ENCODE peak calls at places on chromosomes 16 and 17, in nine cellular contexts. R is body of pancreas, Q is mucosa of descending colon, W is GM13976, T is colonic mucosa, F is cardiac fibroblast, V is GM12878, E is heart left ventricle, A is retinal pigment epithelial cell. U is an unnamed sample.
A peak's percentile ranks its signal among the peaks of the same experiment; 100 is the strongest.

GRCh38 chr16:58491-59439 is 5.1 kb downstream of the SNRNP25 start:
- DNase-seq in R (no peak), Q (no peak), W (no peak), T (no peak), F (no peak), V (no peak), E (no peak), A (no peak), U (no peak)

GRCh38 chr16:23301251-23302044 is 654 bp upstream of the SCNN1B start:
- DNase-seq in R (no peak), Q (no peak), W (no peak), T (no peak), F (no peak), V (no peak), E (no peak), A (no peak), U (peak; percentile 5)

GRCh38 chr16:54287758-54288591 is 1.4 kb upstream of the IRX3 start:
- DNase-seq in R (no peak), Q (no peak), W (peak; percentile 33), T (no peak), F (no peak), V (no peak), E (no peak), A (no peak), U (peak; percentile 36)

GRCh38 chr16:30649725-30650368 is 913 bp upstream of the PRR14 start:
- DNase-seq in R (no peak), Q (no peak), W (no peak), T (no peak), F (no peak), V (no peak), E (no peak), A (no peak), U (no peak)

GRCh38 chr16:14132696-14133048 is 61.6 kb downstream of the MRTFB start:
- DNase-seq in R (no peak), Q (no peak), W (peak; percentile 24), T (no peak), F (no peak), V (no peak), E (no peak), A (no peak), U (peak; percentile 30)

GRCh38 chr17:78383725-78384471 is 5.4 kb downstream of the PGS1 start:
- DNase-seq in R (peak; percentile 60), Q (peak; percentile 54), W (no peak), T (peak; percentile 45), F (peak; percentile 99), V (peak; percentile 74), E (peak; percentile 89), A (peak; percentile 73), U (peak; percentile 67)

GRCh38 chr17:42002175-42002791 is 15.0 kb downstream of the DNAJC7 start:
- DNase-seq in R (no peak), Q (no peak), W (no peak), T (no peak), F (no peak), V (no peak), E (no peak), A (no peak), U (no peak)

GRCh38 chr17:60156746-60157145 is 7.0 kb downstream of the CA4 start:
- DNase-seq in R (no peak), Q (peak; percentile 6), W (no peak), T (no peak), F (no peak), V (no peak), E (no peak), A (no peak), U (no peak)

GRCh38 chr17:42178817-42179216 is 2.1 kb downstream of the KCNH4 start:
- DNase-seq in R (no peak), Q (no peak), W (peak; percentile 74), T (no peak), F (no peak), V (no peak), E (no peak), A (no peak), U (peak; percentile 75)

GRCh38 chr17:41763327-41763726 is 23.2 kb downstream of the JUP start:
- DNase-seq in R (no peak), Q (no peak), W (no peak), T (no peak), F (no peak), V (no peak), E (no peak), A (no peak), U (no peak)

GRCh38 chr17:27224526-27225315 is 69.2 kb upstream of the WSB1 start:
- DNase-seq in R (no peak), Q (no peak), W (no peak), T (no peak), F (no peak), V (no peak), E (no peak), A (no peak), U (no peak)

GRCh38 chr16:11078812-11079459 is 134.6 kb downstream of the CLEC16A start:
- DNase-seq in R (peak; percentile 35), Q (no peak), W (no peak), T (peak; percentile 72), F (peak; percentile 93), V (no peak), E (peak; percentile 32), A (no peak), U (no peak)

GRCh38 chr16:77043076-77043475 is 147.9 kb upstream of the MON1B start:
- DNase-seq in R (no peak), Q (no peak), W (no peak), T (no peak), F (peak; percentile 47), V (no peak), E (no peak), A (no peak), U (peak; percentile 25)
- TF ChIP-seq CTCF in R (peak; percentile 9), Q (no peak), W (no peak), T (no peak), F (peak; percentile 36), V (peak; percentile 35), E (no peak), A (peak; percentile 35), U (peak; percentile 25)

DNA sequence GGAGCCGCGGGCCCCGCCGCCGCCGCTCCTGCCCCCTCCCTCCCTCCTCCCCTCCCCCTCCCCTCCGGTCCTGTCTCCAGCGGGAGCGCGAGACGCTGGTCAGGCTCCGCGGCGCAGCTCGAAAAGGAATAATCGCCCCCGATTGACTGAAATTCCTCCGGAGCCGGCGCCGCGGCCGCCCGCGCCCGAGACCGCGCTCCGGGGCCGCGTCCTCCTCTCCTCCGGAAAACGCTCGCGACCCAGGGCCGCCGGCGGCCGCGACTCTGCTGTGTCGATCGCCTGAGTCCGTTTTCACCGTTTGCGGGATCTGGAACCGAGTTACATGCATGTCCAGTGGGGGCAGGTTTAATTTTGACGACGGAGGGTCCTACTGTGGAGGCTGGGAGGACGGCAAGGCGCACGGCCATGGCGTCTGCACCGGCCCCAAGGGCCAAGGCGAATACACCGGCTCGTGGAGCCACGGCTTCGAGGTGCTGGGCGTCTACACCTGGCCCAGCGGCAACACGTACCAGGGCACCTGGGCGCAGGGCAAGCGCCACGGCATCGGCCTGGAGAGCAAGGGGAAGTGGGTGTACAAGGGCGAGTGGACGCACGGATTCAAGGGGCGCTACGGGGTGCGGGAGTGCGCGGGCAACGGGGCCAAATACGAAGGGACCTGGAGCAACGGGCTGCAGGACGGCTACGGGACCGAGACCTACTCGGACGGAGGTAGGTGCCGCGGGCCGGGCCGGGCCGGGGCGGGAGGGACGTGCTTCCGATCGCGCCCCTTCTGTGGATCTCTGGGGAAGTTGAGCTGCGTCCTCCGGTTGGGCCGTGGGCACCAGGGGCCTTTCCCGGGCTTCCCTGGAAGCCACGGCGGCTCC is 744 bp downstream of the JPH3 start:
- DNase-seq in R (no peak), Q (no peak), W (no peak), T (no peak), F (no peak), V (no peak), E (no peak), A (no peak), U (peak; percentile 62)
- TF ChIP-seq CTCF in R (no peak), Q (no peak), W (no peak), T (no peak), F (no peak), V (no peak), E (no peak), A (no peak), U (no peak)

GRCh38 chr16:2856061-2856670 is 1.8 kb downstream of the PRSS22 start:
- DNase-seq in R (peak; percentile 48), Q (peak; percentile 62), W (peak; percentile 43), T (peak; percentile 65), F (no peak), V (no peak), E (no peak), A (no peak), U (peak; percentile 39)

GRCh38 chr16:2852731-2853507 is 5.1 kb downstream of the PRSS22 start:
- DNase-seq in R (no peak), Q (no peak), W (peak; percentile 10), T (no peak), F (no peak), V (no peak), E (no peak), A (no peak), U (no peak)

GRCh38 chr16:2855536-2855935 is 2.4 kb downstream of the PRSS22 start:
- DNase-seq in R (no peak), Q (peak; percentile 24), W (peak; percentile 25), T (no peak), F (no peak), V (no peak), E (no peak), A (no peak), U (peak; percentile 19)

GRCh38 chr16:2853531-2854073 is 4.4 kb downstream of the PRSS22 start:
- DNase-seq in R (no peak), Q (no peak), W (peak; percentile 24), T (no peak), F (no peak), V (no peak), E (no peak), A (no peak), U (no peak)

DNA sequence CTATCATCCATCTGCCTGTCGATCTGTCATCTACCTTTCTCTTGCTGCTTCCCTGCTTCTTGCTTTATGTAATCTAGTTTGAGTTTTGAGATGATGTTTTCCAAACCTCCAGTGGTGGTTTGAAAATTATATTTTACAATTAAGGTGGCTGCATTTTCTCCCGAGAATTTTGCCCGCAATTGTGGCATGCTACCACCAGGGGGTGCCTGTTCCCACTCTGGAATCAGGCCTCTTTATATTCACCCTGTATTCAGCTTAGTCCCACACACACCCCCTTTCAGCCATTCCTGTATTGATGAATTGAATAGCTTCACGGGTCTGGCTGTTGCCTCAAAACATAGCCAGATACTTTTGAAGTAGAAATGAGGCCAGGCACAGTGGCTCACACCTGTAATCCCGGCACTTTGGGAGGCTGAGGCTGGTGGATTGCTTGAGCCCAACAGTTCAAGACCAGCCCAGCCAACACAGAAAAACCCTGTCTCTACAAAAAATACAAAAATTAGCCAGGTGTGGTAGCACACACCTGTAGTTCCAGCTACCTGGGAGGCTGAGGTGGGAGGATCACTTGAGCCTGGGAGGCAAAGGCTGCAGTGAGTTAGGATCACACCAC is 3.2 kb downstream of the PRSS22 start:
- DNase-seq in R (no peak), Q (peak; percentile 23), W (peak; percentile 34), T (no peak), F (no peak), V (no peak), E (no peak), A (no peak), U (peak; percentile 41)
- TF ChIP-seq CTCF in R (peak; percentile 34), Q (no peak), W (no peak), T (peak; percentile 31), F (peak; percentile 60), V (no peak), E (no peak), A (peak; percentile 58), U (peak; percentile 36)

DNA sequence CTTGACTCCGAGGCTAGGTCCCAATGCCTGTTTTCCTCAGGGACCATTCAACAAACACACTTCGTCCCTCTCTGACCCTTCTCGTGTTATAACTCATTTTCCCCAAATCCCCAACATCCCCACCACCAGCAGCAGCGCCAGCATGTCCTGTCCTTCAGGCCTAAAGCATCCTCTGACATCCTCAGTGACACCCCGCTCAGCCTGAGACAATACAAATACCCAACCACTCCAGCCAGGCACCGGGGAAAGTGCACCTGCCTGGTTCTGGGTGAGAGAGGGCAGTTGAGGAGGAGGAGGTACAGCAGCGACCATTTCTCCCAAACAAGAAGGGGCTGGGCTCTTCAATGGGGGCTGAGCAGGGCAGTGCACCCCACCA is 4.7 kb downstream of the MNT start:
- DNase-seq in R (no peak), Q (no peak), W (no peak), T (no peak), F (no peak), V (no peak), E (no peak), A (no peak), U (no peak)
- TF ChIP-seq CTCF in R (no peak), Q (no peak), W (no peak), T (no peak), F (no peak), V (no peak), E (no peak), A (no peak), U (no peak)

U was measured in GM13977.